ENCODE peak calls at places on chromosomes 16 and 17, in five cellular contexts. L, U, G, T and E are unnamed samples.

GRCh38 chr17:17121162-17121561 is 78.9 kb downstream of the MPRIP start:
- DNase-seq in L (no peak), U (no peak), G (no peak), T (no peak), E (no peak)

GRCh38 chr17:64097196-64097936 is 32.6 kb downstream of the ERN1 start:
- DNase-seq in L (no peak), U (no peak), G (no peak), T (no peak), E (no peak)

GRCh38 chr16:57982345-57982744 is 11.4 kb upstream of the CNGB1 start:
- DNase-seq in L (no peak), U (no peak), G (no peak), T (no peak), E (no peak)

GRCh38 chr17:50559674-50560184 is 786 bp upstream of the CACNA1G start:
- DNase-seq in L (no peak), U (peak; percentile 16), G (no peak), T (peak; percentile 94), E (peak; percentile 98)

GRCh38 chr17:41527076-41528023 is 758 bp downstream of the KRT19 start:
- DNase-seq in L (peak; percentile 37), U (no peak), G (no peak), T (peak; percentile 59), E (peak; percentile 64)

GRCh38 chr16:88936008-88936912 is 40.7 kb downstream of the CBFA2T3 start:
- DNase-seq in L (no peak), U (no peak), G (no peak), T (no peak), E (no peak)

GRCh38 chr16:23174622-23175021 is 7.9 kb upstream of the SCNN1G start:
- DNase-seq in L (no peak), U (no peak), G (no peak), T (no peak), E (peak; percentile 51)

GRCh38 chr17:50799582-50799981 is 32.3 kb upstream of the ANKRD40CL start:
- DNase-seq in L (no peak), U (no peak), G (no peak), T (no peak), E (no peak)

GRCh38 chr17:10171581-10171981 is 26.8 kb downstream of the GAS7 start:
- DNase-seq in L (no peak), U (no peak), G (no peak), T (no peak), E (no peak)

GRCh38 chr17:82031303-82031884 is at the start of gene RAC3:
- DNase-seq in L (no peak), U (no peak), G (peak; percentile 68), T (peak; percentile 56), E (peak; percentile 68)